ENCODE peak calls at places on chromosomes 4 and X, in eight cellular contexts. One of them, this sample, is unnamed.

GRCh38 chr4:99462875-99463464 is 27.8 kb upstream of the ADH7 start:
- DNase-seq in neural progenitor cell: peak; percentile 81
- DNase-seq in lung: peak; percentile 52
- DNase-seq in mucosa of descending colon: peak; percentile 47
- DNase-seq in left lung: no peak
- DNase-seq in HAP-1: peak; percentile 65
- DNase-seq in tibial artery: peak; percentile 49
- DNase-seq in Caco-2: peak; percentile 60
- DNase-seq in this sample: peak; percentile 15

GRCh38 chr4:118327554-118328241 is 25.1 kb downstream of the PRSS12 start:
- DNase-seq in neural progenitor cell: no peak
- DNase-seq in tibial artery: no peak
- DNase-seq in left lung: no peak
- DNase-seq in lung: no peak
- DNase-seq in HAP-1: no peak
- DNase-seq in Caco-2: no peak
- DNase-seq in mucosa of descending colon: no peak
- DNase-seq in this sample: no peak

GRCh38 chrX:67953658-67954057 is 409.8 kb downstream of the AR start:
- DNase-seq in HAP-1: no peak
- DNase-seq in left lung: no peak
- DNase-seq in neural progenitor cell: no peak
- DNase-seq in Caco-2: no peak
- DNase-seq in tibial artery: no peak
- DNase-seq in mucosa of descending colon: no peak
- DNase-seq in lung: no peak
- DNase-seq in this sample: no peak

GRCh38 chrX:42797646-42798045 is 19.7 kb upstream of the PPP1R2C start:
- DNase-seq in mucosa of descending colon: no peak
- DNase-seq in lung: no peak
- DNase-seq in neural progenitor cell: no peak
- DNase-seq in left lung: no peak
- DNase-seq in HAP-1: no peak
- DNase-seq in Caco-2: no peak
- DNase-seq in tibial artery: no peak
- DNase-seq in this sample: no peak

GRCh38 chr4:113646456-113646809 is 115.1 kb downstream of the CAMK2D start:
- DNase-seq in tibial artery: no peak
- DNase-seq in left lung: no peak
- DNase-seq in lung: no peak
- DNase-seq in HAP-1: peak; percentile 48
- DNase-seq in Caco-2: peak; percentile 56
- DNase-seq in mucosa of descending colon: peak; percentile 70
- DNase-seq in neural progenitor cell: peak; percentile 57
- DNase-seq in this sample: no peak

GRCh38 chrX:39854772-39855747 is 242.7 kb downstream of the BCOR start:
- DNase-seq in HAP-1: no peak
- DNase-seq in neural progenitor cell: no peak
- DNase-seq in lung: no peak
- DNase-seq in Caco-2: no peak
- DNase-seq in mucosa of descending colon: no peak
- DNase-seq in left lung: no peak
- DNase-seq in tibial artery: no peak
- DNase-seq in this sample: no peak

GRCh38 chrX:21369613-21370012 is 4.6 kb upstream of the CNKSR2 start:
- DNase-seq in neural progenitor cell: no peak
- DNase-seq in Caco-2: no peak
- DNase-seq in lung: no peak
- DNase-seq in HAP-1: no peak
- DNase-seq in tibial artery: no peak
- DNase-seq in left lung: no peak
- DNase-seq in mucosa of descending colon: no peak
- DNase-seq in this sample: no peak

GRCh38 chrX:39133971-39134370 is 332.7 kb downstream of the MID1IP1 start:
- DNase-seq in left lung: no peak
- DNase-seq in lung: no peak
- DNase-seq in HAP-1: peak; percentile 35
- DNase-seq in tibial artery: no peak
- DNase-seq in mucosa of descending colon: peak; percentile 40
- DNase-seq in Caco-2: peak; percentile 32
- DNase-seq in neural progenitor cell: no peak
- DNase-seq in this sample: no peak

GRCh38 chrX:46713672-46714487 is 45.0 kb downstream of the SLC9A7 start:
- DNase-seq in neural progenitor cell: no peak
- DNase-seq in tibial artery: no peak
- DNase-seq in left lung: no peak
- DNase-seq in HAP-1: no peak
- DNase-seq in lung: no peak
- DNase-seq in Caco-2: no peak
- DNase-seq in mucosa of descending colon: no peak
- DNase-seq in this sample: no peak

GRCh38 chrX:17563515-17563914 is 173.8 kb upstream of the SCML1 start:
- DNase-seq in HAP-1: no peak
- DNase-seq in left lung: no peak
- DNase-seq in lung: no peak
- DNase-seq in tibial artery: no peak
- DNase-seq in Caco-2: no peak
- DNase-seq in neural progenitor cell: no peak
- DNase-seq in mucosa of descending colon: no peak
- DNase-seq in this sample: no peak

GRCh38 chr4:40055379-40055872 is 1.2 kb upstream of the N4BP2 start:
- DNase-seq in Caco-2: no peak
- DNase-seq in mucosa of descending colon: no peak
- DNase-seq in lung: no peak
- DNase-seq in neural progenitor cell: no peak
- DNase-seq in tibial artery: no peak
- DNase-seq in HAP-1: no peak
- DNase-seq in left lung: no peak
- DNase-seq in this sample: no peak

GRCh38 chrX:151538190-151539122 is 25.0 kb upstream of the PASD1 start:
- DNase-seq in HAP-1: no peak
- DNase-seq in lung: no peak
- DNase-seq in neural progenitor cell: no peak
- DNase-seq in left lung: no peak
- DNase-seq in tibial artery: no peak
- DNase-seq in mucosa of descending colon: no peak
- DNase-seq in Caco-2: no peak
- DNase-seq in this sample: no peak

GRCh38 chr4:27005512-27006246 is 145.0 kb downstream of the STIM2 start:
- DNase-seq in mucosa of descending colon: no peak
- DNase-seq in Caco-2: no peak
- DNase-seq in HAP-1: no peak
- DNase-seq in neural progenitor cell: no peak
- DNase-seq in lung: no peak
- DNase-seq in left lung: no peak
- DNase-seq in tibial artery: no peak
- DNase-seq in this sample: no peak

GRCh38 chrX:23953908-23954269 is 46.1 kb downstream of the CXorf58 start:
- DNase-seq in Caco-2: no peak
- DNase-seq in mucosa of descending colon: no peak
- DNase-seq in tibial artery: no peak
- DNase-seq in neural progenitor cell: no peak
- DNase-seq in left lung: no peak
- DNase-seq in HAP-1: no peak
- DNase-seq in lung: no peak
- DNase-seq in this sample: no peak

DNA sequence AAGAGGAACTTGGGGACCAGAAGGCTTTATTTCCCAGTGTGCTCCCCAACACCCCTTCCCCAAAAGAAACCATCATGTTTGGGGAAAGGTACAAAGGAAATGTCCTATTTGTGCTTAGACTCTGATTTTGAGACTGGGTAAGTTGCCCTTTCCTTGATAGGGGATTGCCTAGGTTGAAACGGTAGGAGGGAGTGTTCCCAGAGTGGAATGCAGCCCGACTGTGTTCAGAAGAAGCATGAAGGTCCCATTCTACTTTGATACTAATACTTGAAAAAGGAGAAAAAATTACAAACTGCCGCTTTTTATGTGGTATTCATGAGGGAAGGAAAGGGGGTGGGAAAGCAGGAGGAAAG is 32.4 kb upstream of the TMEM131L start:
- DNase-seq in Caco-2: no peak
- DNase-seq in lung: no peak
- DNase-seq in HAP-1: no peak
- DNase-seq in neural progenitor cell: no peak
- DNase-seq in mucosa of descending colon: no peak
- DNase-seq in left lung: no peak
- DNase-seq in tibial artery: no peak
- DNase-seq in this sample: no peak
- H3K4me3 ChIP-seq in Caco-2: no peak overlapping the region
- H3K4me3 ChIP-seq in lung: no peak overlapping the region
- H3K4me3 ChIP-seq in HAP-1: no peak overlapping the region
- H3K4me3 ChIP-seq in neural progenitor cell: no peak overlapping the region
- H3K4me3 ChIP-seq in mucosa of descending colon: no peak overlapping the region
- H3K4me3 ChIP-seq in left lung: no peak overlapping the region
- H3K4me3 ChIP-seq in tibial artery: no peak overlapping the region
- H3K4me3 ChIP-seq in this sample: no peak overlapping the region

DNA sequence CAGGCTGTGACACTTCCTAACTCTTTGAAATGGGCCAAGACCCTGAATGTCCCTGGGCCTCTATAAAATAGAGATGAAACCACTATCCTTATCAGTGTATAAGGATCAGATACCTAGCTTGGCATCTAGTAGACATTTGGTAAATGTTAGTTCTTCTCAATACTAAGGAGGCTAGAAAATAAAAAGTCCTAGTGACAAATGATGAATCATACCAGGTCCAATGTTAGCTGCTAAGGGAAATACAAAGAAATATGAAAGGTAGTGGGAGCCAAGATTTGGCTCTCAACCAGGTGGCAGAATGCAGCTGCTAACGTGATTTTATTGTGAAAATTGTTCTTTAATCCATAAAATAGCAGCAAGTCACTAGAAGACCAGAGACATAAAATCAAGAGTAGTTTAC is 19.8 kb upstream of the PPARGC1A start:
- DNase-seq in HAP-1: no peak
- DNase-seq in tibial artery: no peak
- DNase-seq in left lung: no peak
- DNase-seq in mucosa of descending colon: no peak
- DNase-seq in lung: no peak
- DNase-seq in Caco-2: no peak
- DNase-seq in neural progenitor cell: no peak
- DNase-seq in this sample: no peak
- H3K4me1 ChIP-seq in HAP-1: no peaks in the 10 kb centered on the region
- H3K4me1 ChIP-seq in tibial artery: no peaks in the 10 kb centered on the region
- H3K4me1 ChIP-seq in left lung: no peaks in the 10 kb centered on the region
- H3K4me1 ChIP-seq in mucosa of descending colon: no peaks in the 10 kb centered on the region
- H3K4me1 ChIP-seq in lung: no peaks in the 10 kb centered on the region
- H3K4me1 ChIP-seq in Caco-2: no peaks in the 10 kb centered on the region
- H3K4me1 ChIP-seq in neural progenitor cell: no peaks in the 10 kb centered on the region
- H3K4me1 ChIP-seq in this sample: peaks cover 14% of the 10 kb centered on the region

DNA sequence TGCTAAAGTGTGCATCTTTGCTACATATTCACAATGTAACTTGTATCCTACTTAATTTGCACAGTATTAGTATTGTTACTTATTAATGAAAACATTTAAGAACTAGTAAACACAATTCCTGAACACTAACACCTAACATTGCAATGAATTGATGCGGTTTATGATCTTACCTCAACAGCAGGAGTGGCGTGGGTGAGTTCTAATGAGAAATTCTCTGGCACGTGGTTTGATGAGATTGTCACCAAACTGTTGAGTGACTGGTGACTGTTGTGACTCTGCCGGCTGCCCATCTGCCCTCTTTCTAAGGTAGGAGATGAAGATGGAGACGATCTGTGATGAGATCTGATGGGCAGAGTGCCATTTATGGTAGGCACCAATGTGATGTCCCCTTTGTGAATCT is 2.9 kb downstream of the PCDH18 start:
- DNase-seq in left lung: no peak
- DNase-seq in lung: no peak
- DNase-seq in tibial artery: no peak
- DNase-seq in neural progenitor cell: peak; percentile 11
- DNase-seq in HAP-1: no peak
- DNase-seq in Caco-2: no peak
- DNase-seq in mucosa of descending colon: no peak
- DNase-seq in this sample: no peak
- H3K4me3 ChIP-seq in left lung: peak overlapping the region; percentile 30
- H3K4me3 ChIP-seq in lung: peak overlapping the region; percentile 49
- H3K4me3 ChIP-seq in tibial artery: peak overlapping the region; percentile 67
- H3K4me3 ChIP-seq in neural progenitor cell: peak overlapping the region; percentile 98
- H3K4me3 ChIP-seq in HAP-1: peak overlapping the region; percentile 64
- H3K4me3 ChIP-seq in Caco-2: no peak overlapping the region
- H3K4me3 ChIP-seq in mucosa of descending colon: no peak overlapping the region
- H3K4me3 ChIP-seq in this sample: peak overlapping the region; percentile 72

GRCh38 chrX:12965390-12965940 is 9.4 kb upstream of the TMSB4X start:
- DNase-seq in tibial artery: no peak
- DNase-seq in HAP-1: peak; percentile 67
- DNase-seq in left lung: no peak
- DNase-seq in mucosa of descending colon: no peak
- DNase-seq in Caco-2: no peak
- DNase-seq in lung: no peak
- DNase-seq in neural progenitor cell: no peak
- DNase-seq in this sample: no peak
- H3K4me1 ChIP-seq in tibial artery: peaks cover 3% of the 10 kb centered on the region
- H3K4me1 ChIP-seq in HAP-1: peaks cover 17% of the 10 kb centered on the region
- H3K4me1 ChIP-seq in left lung: peaks cover 18% of the 10 kb centered on the region
- H3K4me1 ChIP-seq in mucosa of descending colon: no peaks in the 10 kb centered on the region
- H3K4me1 ChIP-seq in Caco-2: no peaks in the 10 kb centered on the region
- H3K4me1 ChIP-seq in lung: no peaks in the 10 kb centered on the region
- H3K4me1 ChIP-seq in neural progenitor cell: peaks cover 5% of the 10 kb centered on the region
- H3K4me1 ChIP-seq in this sample: no peaks in the 10 kb centered on the region

GRCh38 chr4:3807311-3807710 is 41.1 kb downstream of the ADRA2C start:
- DNase-seq in left lung: peak; percentile 4
- DNase-seq in HAP-1: no peak
- DNase-seq in neural progenitor cell: no peak
- DNase-seq in Caco-2: no peak
- DNase-seq in mucosa of descending colon: no peak
- DNase-seq in lung: no peak
- DNase-seq in tibial artery: no peak
- DNase-seq in this sample: no peak

GRCh38 chr4:3803946-3804345 is 37.8 kb downstream of the ADRA2C start:
- DNase-seq in HAP-1: no peak
- DNase-seq in neural progenitor cell: no peak
- DNase-seq in left lung: peak; percentile 55
- DNase-seq in Caco-2: no peak
- DNase-seq in tibial artery: no peak
- DNase-seq in mucosa of descending colon: no peak
- DNase-seq in lung: no peak
- DNase-seq in this sample: no peak

GRCh38 chr4:3807861-3808521 is 41.8 kb downstream of the ADRA2C start:
- DNase-seq in HAP-1: no peak
- DNase-seq in neural progenitor cell: peak; percentile 88
- DNase-seq in lung: no peak
- DNase-seq in left lung: no peak
- DNase-seq in tibial artery: no peak
- DNase-seq in Caco-2: no peak
- DNase-seq in mucosa of descending colon: no peak
- DNase-seq in this sample: no peak

GRCh38 chr4:3805026-3805425 is 38.8 kb downstream of the ADRA2C start:
- DNase-seq in left lung: peak; percentile 16
- DNase-seq in HAP-1: no peak
- DNase-seq in Caco-2: no peak
- DNase-seq in mucosa of descending colon: no peak
- DNase-seq in neural progenitor cell: no peak
- DNase-seq in tibial artery: no peak
- DNase-seq in lung: no peak
- DNase-seq in this sample: no peak

GRCh38 chr4:3805731-3806130 is 39.5 kb downstream of the ADRA2C start:
- DNase-seq in tibial artery: no peak
- DNase-seq in lung: no peak
- DNase-seq in mucosa of descending colon: no peak
- DNase-seq in neural progenitor cell: no peak
- DNase-seq in left lung: peak; percentile 74
- DNase-seq in HAP-1: no peak
- DNase-seq in Caco-2: no peak
- DNase-seq in this sample: no peak
- H3K4me3 ChIP-seq in tibial artery: no peak overlapping the region
- H3K4me3 ChIP-seq in lung: no peak overlapping the region
- H3K4me3 ChIP-seq in mucosa of descending colon: no peak overlapping the region
- H3K4me3 ChIP-seq in neural progenitor cell: no peak overlapping the region
- H3K4me3 ChIP-seq in left lung: no peak overlapping the region
- H3K4me3 ChIP-seq in HAP-1: no peak overlapping the region
- H3K4me3 ChIP-seq in Caco-2: no peak overlapping the region
- H3K4me3 ChIP-seq in this sample: no peak overlapping the region

GRCh38 chr4:166594326-166594946 is 639.9 kb downstream of the SPOCK3 start:
- DNase-seq in left lung: no peak
- DNase-seq in HAP-1: peak; percentile 68
- DNase-seq in tibial artery: no peak
- DNase-seq in neural progenitor cell: peak; percentile 75
- DNase-seq in Caco-2: peak; percentile 52
- DNase-seq in mucosa of descending colon: peak; percentile 40
- DNase-seq in lung: no peak
- DNase-seq in this sample: no peak
- H3K4me1 ChIP-seq in left lung: no peaks in the 10 kb centered on the region
- H3K4me1 ChIP-seq in HAP-1: peaks cover 5% of the 10 kb centered on the region
- H3K4me1 ChIP-seq in tibial artery: no peaks in the 10 kb centered on the region
- H3K4me1 ChIP-seq in neural progenitor cell: no peaks in the 10 kb centered on the region
- H3K4me1 ChIP-seq in Caco-2: no peaks in the 10 kb centered on the region
- H3K4me1 ChIP-seq in mucosa of descending colon: no peaks in the 10 kb centered on the region
- H3K4me1 ChIP-seq in lung: no peaks in the 10 kb centered on the region
- H3K4me1 ChIP-seq in this sample: no peaks in the 10 kb centered on the region